ENCODE peak calls at places on chromosome 4, in nine cellular contexts. S is transverse colon, N is GM12891, K is H1, L is prostate gland, F is suprapubic skin, D is HCT116, E is stomach, C is sigmoid colon. P is an unnamed sample.

GRCh38 chr4:38529189-38530115 is 134.5 kb upstream of the KLF3 start:
- DNase-seq in S (peak), N (peak), K (no peak), L (no peak), F (no peak), D (no peak), E (peak), C (no peak), P (peak)

GRCh38 chr4:165175879-165176278 is 31.5 kb upstream of the KLHL2 start:
- DNase-seq in S (no peak), N (no peak), K (no peak), L (no peak), F (no peak), D (no peak), E (no peak), C (no peak), P (no peak)

GRCh38 chr4:6681191-6681590 is 12.5 kb upstream of the S100P start:
- DNase-seq in S (no peak), N (no peak), K (no peak), L (no peak), F (no peak), D (no peak), E (no peak), C (no peak), P (no peak)

GRCh38 chr4:75990129-75990528 is 616 bp downstream of the SDAD1 start:
- DNase-seq in S (no peak), N (no peak), K (no peak), L (no peak), F (no peak), D (no peak), E (no peak), C (no peak), P (no peak)

GRCh38 chr4:8664976-8665375 is 72.4 kb downstream of the CPZ start:
- DNase-seq in S (no peak), N (no peak), K (no peak), L (no peak), F (no peak), D (no peak), E (no peak), C (no peak), P (no peak)

GRCh38 chr4:25703731-25704388 is 48.2 kb downstream of the SLC34A2 start:
- DNase-seq in S (no peak), N (no peak), K (no peak), L (no peak), F (no peak), D (no peak), E (no peak), C (no peak), P (no peak)

GRCh38 chr4:74410272-74410671 is 34.7 kb upstream of the AREG start:
- DNase-seq in S (no peak), N (no peak), K (no peak), L (no peak), F (no peak), D (no peak), E (no peak), C (no peak), P (no peak)

GRCh38 chr4:103415801-103416200 is 217.7 kb upstream of the CENPE start:
- DNase-seq in S (no peak), N (no peak), K (no peak), L (no peak), F (no peak), D (no peak), E (no peak), C (no peak), P (no peak)

GRCh38 chr4:155094421-155094820 is 114.0 kb upstream of the NPY2R start:
- DNase-seq in S (no peak), N (no peak), K (no peak), L (no peak), F (no peak), D (no peak), E (no peak), C (no peak), P (no peak)

GRCh38 chr4:101421393-101421792 is 74.1 kb upstream of the PPP3CA start:
- DNase-seq in S (no peak), N (no peak), K (no peak), L (no peak), F (no peak), D (no peak), E (no peak), C (no peak), P (no peak)

GRCh38 chr4:182913621-182914020 is 3.6 kb downstream of the DCTD start:
- DNase-seq in S (no peak), N (no peak), K (no peak), L (no peak), F (no peak), D (no peak), E (no peak), C (no peak), P (no peak)

GRCh38 chr4:126939401-126939800 is 693.4 kb upstream of the INTU start:
- DNase-seq in S (no peak), N (no peak), K (no peak), L (no peak), F (no peak), D (no peak), E (no peak), C (no peak), P (no peak)

GRCh38 chr4:71426381-71427042 is 87.7 kb downstream of the SLC4A4 start:
- DNase-seq in S (no peak), N (no peak), K (no peak), L (no peak), F (no peak), D (no peak), E (no peak), C (no peak), P (no peak)

GRCh38 chr4:56307423-56307822 is 79.9 kb downstream of the AASDH start:
- DNase-seq in S (no peak), N (no peak), K (no peak), L (no peak), F (no peak), D (peak), E (no peak), C (no peak), P (no peak)

GRCh38 chr4:182306792-182307507 is 63.7 kb downstream of the TENM3 start:
- DNase-seq in S (no peak), N (no peak), K (no peak), L (no peak), F (no peak), D (no peak), E (no peak), C (no peak), P (no peak)

GRCh38 chr4:791866-792630 is 33.9 kb downstream of the CPLX1 start:
- DNase-seq in S (peak), N (no peak), K (no peak), L (peak), F (no peak), D (no peak), E (peak), C (no peak), P (no peak)

GRCh38 chr4:26267087-26267486 is 53.7 kb upstream of the RBPJ start:
- DNase-seq in S (peak), N (no peak), K (no peak), L (peak), F (peak), D (no peak), E (peak), C (peak), P (no peak)

GRCh38 chr4:75490155-75490554 is 24.0 kb downstream of the RCHY1 start:
- DNase-seq in S (no peak), N (no peak), K (no peak), L (no peak), F (no peak), D (no peak), E (no peak), C (no peak), P (no peak)

GRCh38 chr4:68951806-68952585 is 392 bp upstream of the UGT2A3 start:
- DNase-seq in S (no peak), N (no peak), K (no peak), L (no peak), F (no peak), D (no peak), E (no peak), C (no peak), P (no peak)

GRCh38 chr4:68953056-68953455 is 1.5 kb upstream of the UGT2A3 start:
- DNase-seq in S (no peak), N (no peak), K (no peak), L (no peak), F (no peak), D (no peak), E (no peak), C (no peak), P (no peak)

GRCh38 chr4:68950033-68950432 is 1.6 kb downstream of the UGT2A3 start:
- DNase-seq in S (no peak), N (no peak), K (no peak), L (no peak), F (no peak), D (no peak), E (no peak), C (no peak), P (no peak)

GRCh38 chr4:68948985-68949384 is 2.6 kb downstream of the UGT2A3 start:
- DNase-seq in S (no peak), N (no peak), K (no peak), L (no peak), F (no peak), D (no peak), E (no peak), C (no peak), P (no peak)

GRCh38 chr4:68951078-68951805 is at the start of gene UGT2A3:
- DNase-seq in S (peak), N (no peak), K (no peak), L (no peak), F (no peak), D (no peak), E (no peak), C (no peak), P (no peak)
- TF ChIP-seq POLR2A in S (peak), N (no peak), K (no peak), L (no peak), F (no peak), D (no peak), E (no peak), C (peak), P (no peak)

GRCh38 chr4:121822796-121823504 is 733 bp downstream of the CCNA2 start:
- DNase-seq in S (peak), N (peak), K (no peak), L (peak), F (peak), D (no peak), E (peak), C (peak), P (no peak)
- TF ChIP-seq POLR2AphosphoS5 in S (no peak), N (no peak), K (peak), L (no peak), F (no peak), D (peak), E (no peak), C (no peak), P (no peak)

DNA sequence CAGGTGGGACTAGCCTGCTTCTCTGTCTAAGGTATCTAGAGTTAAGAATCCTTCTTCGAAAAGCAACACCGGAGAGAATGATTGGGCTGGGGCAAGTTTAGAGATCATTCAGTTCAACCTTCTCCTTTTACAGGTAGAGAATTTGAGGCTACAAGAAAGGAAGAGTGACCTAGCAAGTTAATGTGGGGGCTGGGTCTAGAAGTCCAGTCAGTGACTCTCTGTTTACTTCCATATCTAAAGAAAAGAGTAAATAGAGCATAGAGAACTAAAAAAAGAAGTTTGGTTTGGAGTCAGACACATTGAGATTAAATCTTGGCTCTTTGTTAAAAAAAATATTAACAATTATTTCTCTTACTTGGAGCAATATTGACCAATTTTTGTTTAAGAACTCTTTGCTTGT is 64.1 kb upstream of the NPNT start:
- DNase-seq in S (no peak), N (no peak), K (no peak), L (no peak), F (no peak), D (no peak), E (no peak), C (no peak), P (no peak)
- TF ChIP-seq POLR2A in S (no peak), N (no peak), K (no peak), L (no peak), F (no peak), D (no peak), E (no peak), C (no peak), P (no peak)

DNA sequence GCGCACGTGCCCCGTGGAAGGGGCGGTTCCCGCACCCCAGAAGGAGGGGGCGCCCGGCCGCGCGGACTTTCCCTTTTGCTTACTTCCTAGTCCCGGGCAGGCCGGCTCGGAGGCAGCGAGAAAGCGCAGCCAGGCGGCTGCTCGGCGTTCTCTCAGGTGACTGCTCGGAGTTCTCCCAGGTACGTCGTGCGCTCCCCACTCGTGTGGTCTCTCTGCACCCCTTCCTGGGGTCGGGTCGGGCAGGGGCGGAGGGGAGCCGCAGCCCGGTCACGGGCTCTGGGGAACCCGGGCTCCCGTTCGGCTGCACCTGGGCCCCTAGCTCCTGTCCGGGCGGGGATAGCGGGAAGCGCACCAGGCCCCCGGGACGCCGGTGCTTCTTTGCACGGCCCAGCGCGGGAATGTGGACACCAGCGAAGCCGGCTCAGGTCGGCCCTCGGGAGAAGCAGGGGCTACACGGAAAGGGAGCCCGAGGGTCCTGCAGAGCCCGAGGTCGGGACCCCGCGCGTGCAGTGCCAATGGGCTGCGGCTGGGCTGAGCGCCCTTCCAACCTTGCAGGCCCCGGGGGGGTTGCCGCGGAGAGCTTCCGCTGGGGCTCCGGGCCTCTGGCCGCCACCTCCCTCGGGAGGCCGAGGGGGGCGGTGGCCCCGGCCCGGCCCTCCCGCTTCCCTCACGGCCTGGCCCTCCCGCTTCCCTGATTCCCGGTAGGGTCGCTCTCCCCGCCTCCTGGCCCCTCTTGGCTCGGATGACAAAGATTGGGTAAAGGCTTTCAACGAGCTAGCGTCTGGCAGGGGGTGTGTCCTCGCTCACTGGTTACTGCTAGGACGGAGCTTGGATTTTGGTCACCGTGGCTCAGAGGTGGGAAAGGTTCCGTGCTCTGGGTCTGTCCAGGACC is at the start of gene TLR2:
- DNase-seq in S (peak), N (peak), K (no peak), L (peak), F (peak), D (no peak), E (peak), C (peak), P (peak)
- TF ChIP-seq POLR2AphosphoS5 in S (no peak), N (no peak), K (no peak), L (peak), F (no peak), D (no peak), E (peak), C (peak), P (no peak)

GRCh38 chr4:166239354-166239753 is 366.3 kb downstream of the TLL1 start:
- DNase-seq in S (no peak), N (no peak), K (no peak), L (no peak), F (no peak), D (no peak), E (no peak), C (no peak), P (no peak)
- TF ChIP-seq POLR2A in S (no peak), N (no peak), K (no peak), L (no peak), F (no peak), D (no peak), E (no peak), C (no peak), P (no peak)

GRCh38 chr4:21790437-21791029 is 158.0 kb downstream of the KCNIP4 start:
- DNase-seq in S (no peak), N (no peak), K (no peak), L (no peak), F (no peak), D (peak), E (no peak), C (no peak), P (no peak)

GRCh38 chr4:21795091-21795490 is 153.5 kb downstream of the KCNIP4 start:
- DNase-seq in S (no peak), N (no peak), K (no peak), L (no peak), F (no peak), D (no peak), E (no peak), C (no peak), P (no peak)

DNA sequence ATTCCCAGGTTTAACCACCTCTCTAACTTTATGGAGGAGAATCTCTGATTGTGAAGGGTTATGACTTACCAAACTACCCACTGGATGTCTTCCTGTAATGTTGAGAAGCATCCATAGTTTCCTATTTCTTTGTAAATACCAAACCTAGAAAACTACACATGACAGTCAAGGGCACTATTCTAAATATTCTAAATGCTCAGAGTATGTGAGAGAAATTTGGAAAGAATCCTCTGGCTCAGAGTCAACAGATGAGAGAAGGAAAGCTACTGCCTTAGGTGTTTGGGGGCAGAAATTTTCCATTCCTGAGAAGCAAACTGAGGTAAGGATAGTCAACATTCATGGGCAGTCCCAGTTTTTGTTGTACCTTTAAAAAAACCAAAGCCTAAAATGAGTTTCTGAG is 155.8 kb downstream of the KCNIP4 start:
- DNase-seq in S (no peak), N (no peak), K (no peak), L (no peak), F (no peak), D (no peak), E (no peak), C (no peak), P (no peak)
- TF ChIP-seq POLR2AphosphoS5 in S (no peak), N (no peak), K (no peak), L (no peak), F (no peak), D (no peak), E (no peak), C (no peak), P (no peak)

DNA sequence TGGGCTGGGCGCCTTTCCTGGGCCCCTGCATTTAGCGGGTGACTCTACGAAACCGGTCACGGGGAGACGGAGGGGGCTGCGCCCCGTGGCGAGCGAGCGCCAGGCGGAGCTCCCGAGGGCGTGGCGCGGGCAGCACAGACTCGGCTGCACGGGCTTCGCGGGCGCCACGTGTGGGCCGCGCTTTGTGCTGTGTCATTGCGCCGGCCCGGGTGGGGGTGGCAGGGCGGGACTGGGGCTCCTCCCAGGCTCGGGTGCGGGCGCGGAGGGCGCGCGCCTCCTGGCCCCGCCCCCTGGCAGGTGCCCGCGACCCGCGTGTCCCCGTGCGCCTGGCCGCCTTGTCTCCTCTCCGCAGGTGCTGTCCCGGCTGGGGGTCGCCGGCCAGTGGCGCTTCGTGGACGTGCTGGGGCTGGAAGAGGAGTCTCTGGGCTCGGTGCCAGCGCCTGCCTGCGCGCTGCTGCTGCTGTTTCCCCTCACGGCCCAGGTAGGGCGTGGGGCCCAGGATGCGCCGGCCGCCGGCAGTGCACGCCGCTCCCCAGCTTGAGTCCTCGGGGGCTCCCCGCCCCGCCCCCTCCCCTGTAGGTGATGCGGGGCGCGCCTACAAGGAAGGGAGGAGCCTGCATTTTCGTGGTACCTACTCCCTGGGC is 651 bp downstream of the UCHL1 start:
- DNase-seq in S (peak), N (peak), K (no peak), L (no peak), F (peak), D (no peak), E (peak), C (peak), P (peak)
- TF ChIP-seq POLR2A in S (no peak), N (no peak), K (peak), L (no peak), F (no peak), D (no peak), E (no peak), C (no peak), P (no peak)

GRCh38 chr4:128573781-128574508 is 235.6 kb upstream of the JADE1 start:
- DNase-seq in S (no peak), N (no peak), K (no peak), L (no peak), F (no peak), D (no peak), E (no peak), C (no peak), P (no peak)

GRCh38 chr4:128572778-128573241 is 236.7 kb upstream of the JADE1 start:
- DNase-seq in S (no peak), N (no peak), K (no peak), L (no peak), F (no peak), D (no peak), E (no peak), C (no peak), P (no peak)

GRCh38 chr4:128574706-128575105 is 234.8 kb upstream of the JADE1 start:
- DNase-seq in S (peak), N (peak), K (peak), L (peak), F (no peak), D (peak), E (peak), C (peak), P (peak)

GRCh38 chr4:128570380-128570779 is 239.1 kb upstream of the JADE1 start:
- DNase-seq in S (peak), N (no peak), K (no peak), L (no peak), F (no peak), D (no peak), E (no peak), C (peak), P (no peak)

DNA sequence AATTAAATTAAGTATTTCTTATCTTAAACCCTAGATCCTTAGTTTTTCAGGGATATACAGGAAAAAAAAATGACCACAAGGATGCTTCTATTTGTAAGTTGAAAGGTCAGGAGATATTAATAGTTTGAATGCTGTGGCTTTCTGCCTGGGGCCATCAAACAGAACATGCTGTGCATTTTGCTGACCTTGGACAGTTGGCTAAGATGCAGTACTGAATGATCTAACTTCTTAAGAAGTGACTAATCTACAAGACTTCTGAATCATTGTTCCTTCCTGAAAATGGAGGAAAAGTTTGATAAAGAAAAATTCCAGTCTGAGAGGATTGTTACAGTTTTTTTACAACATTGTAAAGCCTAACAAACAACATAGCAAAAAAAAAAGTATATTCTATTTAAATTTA is 237.8 kb upstream of the JADE1 start:
- DNase-seq in S (peak), N (no peak), K (no peak), L (no peak), F (no peak), D (peak), E (no peak), C (peak), P (no peak)
- TF ChIP-seq POLR2AphosphoS5 in S (peak), N (no peak), K (no peak), L (peak), F (peak), D (no peak), E (peak), C (peak), P (no peak)

GRCh38 chr4:1979477-1980196 is 29.1 kb downstream of the NELFA start:
- DNase-seq in S (no peak), N (no peak), K (no peak), L (no peak), F (no peak), D (no peak), E (no peak), C (no peak), P (no peak)
- TF ChIP-seq POLR2A in S (no peak), N (no peak), K (no peak), L (no peak), F (no peak), D (no peak), E (no peak), C (no peak), P (peak)

P was measured in GM12892.